ENCODE peak calls at places on chromosomes 7 and 10, in seven cellular contexts. A is IMR-90, C is trophoblast cell, Y is mesenchymal stem cell, R is H1, Q is H9, B is neuronal stem cell. N is an unnamed sample.

GRCh38 chr7:45713669-45714520 is 139.7 kb downstream of the ADCY1 start:
- DNase-seq in A (no peak), C (no peak), Y (no peak), R (no peak), Q (peak), B (no peak), N (no peak)

GRCh38 chr10:71223365-71224058 is 11.1 kb downstream of the UNC5B start:
- DNase-seq in A (no peak), C (no peak), Y (no peak), R (no peak), Q (no peak), B (no peak), N (no peak)

GRCh38 chr7:95180-95862 is 97.0 kb upstream of the FAM20C start:
- DNase-seq in A (peak), C (no peak), Y (no peak), R (no peak), Q (no peak), B (no peak), N (no peak)

GRCh38 chr10:100829933-100830727 is 82.6 kb upstream of the SLF2 start:
- DNase-seq in A (no peak), C (no peak), Y (no peak), R (no peak), Q (peak), B (no peak), N (peak)

GRCh38 chr10:31467791-31468535 is 148.9 kb downstream of the ZEB1 start:
- DNase-seq in A (no peak), C (peak), Y (no peak), R (peak), Q (peak), B (no peak), N (peak)

GRCh38 chr10:116475866-116476265 is 48.2 kb downstream of the PNLIPRP3 start:
- DNase-seq in A (no peak), C (no peak), Y (no peak), R (no peak), Q (no peak), B (no peak), N (no peak)

GRCh38 chr7:1617957-1618356 is 48.1 kb upstream of the PSMG3 start:
- DNase-seq in A (no peak), C (no peak), Y (no peak), R (no peak), Q (no peak), B (no peak), N (no peak)

GRCh38 chr7:127683776-127684681 is 32.0 kb downstream of the SND1 start:
- DNase-seq in A (no peak), C (no peak), Y (no peak), R (no peak), Q (no peak), B (no peak), N (peak)

GRCh38 chr7:118000480-118001202 is 127.4 kb upstream of the CTTNBP2 start:
- DNase-seq in A (no peak), C (no peak), Y (no peak), R (no peak), Q (no peak), B (no peak), N (no peak)

GRCh38 chr7:122949186-122949585 is 46.3 kb downstream of the TAS2R16 start:
- DNase-seq in A (no peak), C (no peak), Y (no peak), R (no peak), Q (no peak), B (no peak), N (no peak)

GRCh38 chr10:59830601-59831259 is 75.6 kb downstream of the CCDC6 start:
- DNase-seq in A (peak), C (peak), Y (peak), R (peak), Q (peak), B (peak), N (peak)

GRCh38 chr7:101718747-101719260 is 89.7 kb upstream of the MYL10 start:
- DNase-seq in A (no peak), C (no peak), Y (no peak), R (no peak), Q (no peak), B (no peak), N (no peak)

GRCh38 chr7:131648491-131648890 is 92.1 kb upstream of the PODXL start:
- DNase-seq in A (no peak), C (peak), Y (no peak), R (no peak), Q (no peak), B (no peak), N (peak)

GRCh38 chr10:132837905-132838304 is 52.0 kb upstream of the NKX6-2 start:
- DNase-seq in A (no peak), C (no peak), Y (no peak), R (no peak), Q (peak), B (no peak), N (no peak)

GRCh38 chr10:128254486-128254885 is 128.3 kb upstream of the MKI67 start:
- DNase-seq in A (no peak), C (no peak), Y (peak), R (no peak), Q (no peak), B (no peak), N (no peak)

GRCh38 chr10:126421745-126422144 is 33.5 kb upstream of the ADAM12 start:
- DNase-seq in A (peak), C (no peak), Y (peak), R (no peak), Q (no peak), B (no peak), N (no peak)

GRCh38 chr10:110664483-110665420 is 20.6 kb downstream of the RBM20 start:
- DNase-seq in A (peak), C (peak), Y (peak), R (no peak), Q (no peak), B (no peak), N (peak)

GRCh38 chr10:51528527-51528926 is 170.9 kb downstream of the CSTF2T start:
- DNase-seq in A (no peak), C (no peak), Y (no peak), R (no peak), Q (no peak), B (no peak), N (peak)

GRCh38 chr10:125662616-125663015 is 20.3 kb downstream of the TEX36 start:
- DNase-seq in A (no peak), C (no peak), Y (no peak), R (no peak), Q (no peak), B (no peak), N (no peak)

GRCh38 chr10:128579280-128579679 is 453.1 kb upstream of the MKI67 start:
- DNase-seq in A (no peak), C (peak), Y (no peak), R (no peak), Q (no peak), B (no peak), N (peak)

GRCh38 chr7:135179321-135179925 is 8.9 kb upstream of the CYREN start:
- DNase-seq in A (no peak), C (peak), Y (no peak), R (no peak), Q (no peak), B (no peak), N (no peak)

GRCh38 chr10:78472542-78472890 is 438.9 kb downstream of the RPS24 start:
- DNase-seq in A (no peak), C (no peak), Y (no peak), R (no peak), Q (no peak), B (peak), N (no peak)

GRCh38 chr10:78471326-78471722 is 437.7 kb downstream of the RPS24 start:
- DNase-seq in A (no peak), C (no peak), Y (no peak), R (no peak), Q (peak), B (no peak), N (no peak)

GRCh38 chr10:78474743-78475142 is 441.1 kb downstream of the RPS24 start:
- DNase-seq in A (no peak), C (no peak), Y (no peak), R (no peak), Q (no peak), B (no peak), N (no peak)

GRCh38 chr10:78471723-78472541 is 438.3 kb downstream of the RPS24 start:
- DNase-seq in A (no peak), C (no peak), Y (no peak), R (no peak), Q (peak), B (no peak), N (no peak)

DNA sequence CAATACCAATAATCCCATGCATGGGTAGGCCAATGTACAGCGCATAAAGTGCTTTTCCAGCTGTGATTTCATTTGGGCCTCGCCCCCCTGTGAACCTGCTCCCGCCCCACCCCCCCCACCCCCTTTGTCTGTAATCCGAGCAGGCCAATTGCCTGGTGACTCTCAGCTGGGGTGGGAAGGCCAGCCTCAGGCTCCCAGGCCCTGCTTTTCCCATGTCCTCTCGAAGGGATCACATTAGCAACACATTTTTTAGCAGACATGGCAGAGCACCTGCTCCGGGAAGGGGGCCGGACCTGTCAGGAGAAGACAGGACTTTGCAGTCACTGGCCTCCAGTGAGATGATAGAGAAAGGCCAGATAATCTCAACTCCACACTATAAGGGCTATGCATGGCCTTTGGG is 439.4 kb downstream of the RPS24 start:
- DNase-seq in A (no peak), C (no peak), Y (no peak), R (no peak), Q (no peak), B (no peak), N (peak)
- H2BK5ac ChIP-seq in A (no peak), C (peak), Y (no peak), R (no peak), Q (no peak), B (no peak), N (no peak)

GRCh38 chr7:27946351-27946750 is 206.4 kb downstream of the TAX1BP1 start:
- DNase-seq in A (no peak), C (no peak), Y (no peak), R (no peak), Q (no peak), B (no peak), N (no peak)
- H2BK5ac ChIP-seq in A (no peak), C (no peak), Y (no peak), R (no peak), Q (no peak), B (no peak), N (no peak)

GRCh38 chr7:16084875-16085274 is 336.5 kb downstream of the CRPPA start:
- DNase-seq in A (no peak), C (no peak), Y (no peak), R (no peak), Q (no peak), B (no peak), N (no peak)
- H2BK5ac ChIP-seq in A (no peak), C (no peak), Y (no peak), R (no peak), Q (no peak), B (no peak), N (no peak)

GRCh38 chr7:29955075-29955792 is 34.4 kb downstream of the SCRN1 start:
- DNase-seq in A (no peak), C (no peak), Y (no peak), R (no peak), Q (no peak), B (no peak), N (no peak)
- H2BK5ac ChIP-seq in A (no peak), C (no peak), Y (no peak), R (no peak), Q (no peak), B (no peak), N (no peak)

DNA sequence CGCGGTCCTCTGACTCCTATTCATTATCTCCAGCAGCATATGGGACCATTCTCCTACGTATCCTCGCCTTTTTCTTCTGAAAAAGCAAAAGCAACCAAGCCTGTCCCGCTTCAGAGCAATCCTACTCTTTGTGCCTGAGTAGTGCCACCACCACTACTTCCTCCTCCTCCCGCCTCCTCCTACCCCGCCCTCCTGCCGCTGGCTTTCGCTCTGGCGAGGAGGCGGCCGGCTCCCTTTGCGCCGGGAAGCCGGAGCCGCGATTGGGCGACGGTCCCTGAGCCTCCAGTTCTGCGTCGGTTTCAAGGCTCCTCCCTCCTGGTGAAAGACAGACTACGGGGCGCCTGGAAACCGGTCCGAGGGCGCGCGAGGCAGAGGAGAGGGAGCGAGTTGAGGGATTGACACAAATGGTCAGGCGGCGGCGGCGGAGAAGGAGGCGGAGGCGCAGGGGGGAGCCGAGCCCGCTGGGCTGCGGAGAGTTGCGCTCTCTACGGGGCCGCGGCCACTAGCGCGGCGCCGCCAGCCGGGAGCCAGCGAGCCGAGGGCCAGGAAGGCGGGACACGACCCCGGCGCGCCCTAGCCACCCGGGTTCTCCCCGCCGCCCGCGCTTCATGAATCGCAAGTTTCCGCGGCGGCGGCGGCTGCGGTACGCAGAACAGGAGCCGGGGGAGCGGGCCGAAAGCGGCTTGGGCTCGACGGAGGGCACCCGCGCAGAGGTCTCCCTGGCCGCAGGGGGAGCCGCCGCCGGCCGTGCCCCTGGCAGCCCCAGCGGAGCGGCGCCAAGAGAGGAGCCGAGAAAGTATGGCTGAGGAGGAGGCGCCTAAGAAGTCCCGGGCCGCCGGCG is at the start of gene FZD1:
- DNase-seq in A (peak), C (peak), Y (peak), R (peak), Q (peak), B (peak), N (peak)
- H2BK5ac ChIP-seq in A (peak), C (peak), Y (peak), R (no peak), Q (no peak), B (peak), N (no peak)